ENCODE peak calls at places on chromosomes 4 and X, in eight cellular contexts. G is SW480, U is NCI-H1930, Y is dorsolateral prefrontal cortex, X is non-pigmented ciliary epithelial cell, O is NCI-H1092, H is NCI-H748 treated with DMSO at 0.1 percent for 48 hours, P is substantia nigra. J is an unnamed sample.

GRCh38 chr4:20181926-20182325 is 69.8 kb upstream of the SLIT2 start:
- DNase-seq in G (no peak), U (no peak), Y (no peak), X (no peak), O (no peak), H (no peak), P (no peak), J (no peak)

GRCh38 chrX:66200855-66201795 is 37.1 kb downstream of the HEPH start:
- DNase-seq in G (peak; percentile 7), U (no peak), Y (no peak), X (no peak), O (no peak), H (no peak), P (no peak), J (no peak)

GRCh38 chrX:115642895-115643530 is 82.0 kb downstream of the PLS3 start:
- DNase-seq in G (peak; percentile 12), U (no peak), Y (no peak), X (no peak), O (peak; percentile 11), H (peak; percentile 14), P (no peak), J (no peak)

GRCh38 chr4:73446336-73446938 is 10.4 kb downstream of the AFP start:
- DNase-seq in G (peak; percentile 75), U (peak; percentile 28), Y (no peak), X (no peak), O (peak; percentile 34), H (peak; percentile 40), P (no peak), J (peak; percentile 66)

GRCh38 chr4:66225539-66225938 is 555.2 kb upstream of the EPHA5 start:
- DNase-seq in G (no peak), U (no peak), Y (no peak), X (no peak), O (no peak), H (no peak), P (no peak), J (no peak)

GRCh38 chr4:115648786-115649185 is 535.4 kb upstream of the NDST4 start:
- DNase-seq in G (no peak), U (no peak), Y (no peak), X (no peak), O (no peak), H (no peak), P (no peak), J (no peak)

GRCh38 chr4:20528508-20528907 is 171.8 kb upstream of the PACRGL start:
- DNase-seq in G (no peak), U (no peak), Y (no peak), X (no peak), O (no peak), H (no peak), P (no peak), J (no peak)

GRCh38 chrX:95974885-95975284 is 709.8 kb upstream of the DIAPH2 start:
- DNase-seq in G (no peak), U (no peak), Y (no peak), X (no peak), O (no peak), H (no peak), P (no peak), J (no peak)

GRCh38 chr4:157459789-157460188 is 239.3 kb downstream of the GRIA2 start:
- DNase-seq in G (no peak), U (no peak), Y (no peak), X (no peak), O (no peak), H (no peak), P (no peak), J (no peak)

GRCh38 chrX:53992589-53992988 is 51.7 kb downstream of the PHF8 start:
- DNase-seq in G (no peak), U (no peak), Y (no peak), X (no peak), O (no peak), H (no peak), P (no peak), J (no peak)

J was measured in COR-L47.